ENCODE peak calls at places on chromosomes 11 and 22, in five cellular contexts. V is LHCN-M2; W is retina; I is NCI-H1417; Z is effector memory CD4-positive, alpha-beta T cell. Q is an unnamed sample.
A peak's percentile ranks its signal among the peaks of the same experiment; 100 is the strongest.

GRCh38 chr11:112965601-112966125 is 4.4 kb downstream of the NCAM1 start:
- DNase-seq in V (peak; percentile 64), W (no peak), I (peak; percentile 79), Z (no peak), Q (peak; percentile 89)

GRCh38 chr11:1531418-1531817 is 40.7 kb downstream of the DUSP8 start:
- DNase-seq in V (no peak), W (no peak), I (no peak), Z (no peak), Q (no peak)

GRCh38 chr11:114192841-114193389 is 103.3 kb upstream of the NNMT start:
- DNase-seq in V (no peak), W (peak; percentile 64), I (no peak), Z (no peak), Q (peak; percentile 97)

GRCh38 chr22:50146440-50147228 is 23.9 kb upstream of the PANX2 start:
- DNase-seq in V (peak; percentile 68), W (peak; percentile 75), I (no peak), Z (no peak), Q (no peak)

GRCh38 chr11:70067591-70068341 is 10.4 kb upstream of the ANO1 start:
- DNase-seq in V (no peak), W (peak; percentile 55), I (no peak), Z (no peak), Q (peak; percentile 74)

GRCh38 chr11:90639687-90640086 is 416.8 kb upstream of the CHORDC1 start:
- DNase-seq in V (no peak), W (no peak), I (no peak), Z (no peak), Q (peak; percentile 39)

GRCh38 chr11:64078294-64078693 is 42.6 kb downstream of the FLRT1 start:
- DNase-seq in V (no peak), W (peak; percentile 70), I (no peak), Z (no peak), Q (peak; percentile 71)

GRCh38 chr11:117062503-117062902 is 35.7 kb downstream of the SIK3 start:
- DNase-seq in V (no peak), W (no peak), I (no peak), Z (no peak), Q (no peak)

GRCh38 chr11:113896156-113896879 is 8.3 kb upstream of the HTR3B start:
- DNase-seq in V (no peak), W (peak; percentile 69), I (peak; percentile 34), Z (no peak), Q (peak; percentile 90)

GRCh38 chr22:44068422-44069191 is 44.5 kb downstream of the PARVB start:
- DNase-seq in V (no peak), W (no peak), I (no peak), Z (no peak), Q (no peak)

GRCh38 chr11:3675971-3676370 is 4.8 kb upstream of the CHRNA10 start:
- DNase-seq in V (no peak), W (no peak), I (no peak), Z (no peak), Q (no peak)

GRCh38 chr11:134331565-134332188 is at the start of gene GLB1L2:
- DNase-seq in V (no peak), W (peak; percentile 89), I (peak; percentile 83), Z (peak; percentile 73), Q (peak; percentile 94)

GRCh38 chr22:48981671-48982070 is 846.0 kb downstream of the BRD1 start:
- DNase-seq in V (no peak), W (no peak), I (no peak), Z (no peak), Q (no peak)

GRCh38 chr11:111736191-111736590 is 30.0 kb downstream of the PPP2R1B start:
- DNase-seq in V (peak; percentile 81), W (no peak), I (no peak), Z (no peak), Q (no peak)

GRCh38 chr22:44702479-44703219 is 645 bp downstream of the PRR5 start:
- DNase-seq in V (peak; percentile 44), W (peak; percentile 79), I (no peak), Z (no peak), Q (peak; percentile 70)

GRCh38 chr11:11239959-11240358 is 113.1 kb downstream of the CSNK2A3 start:
- DNase-seq in V (no peak), W (no peak), I (no peak), Z (no peak), Q (no peak)

GRCh38 chr11:61834278-61835004 is 6.3 kb downstream of the FADS2 start:
- DNase-seq in V (peak; percentile 54), W (peak; percentile 42), I (no peak), Z (no peak), Q (peak; percentile 55)

GRCh38 chr11:95121687-95122086 is 32.0 kb downstream of the ENDOD1 start:
- DNase-seq in V (no peak), W (no peak), I (no peak), Z (no peak), Q (peak; percentile 36)

GRCh38 chr11:2379471-2380174 is 2.5 kb downstream of the CD81 start:
- DNase-seq in V (no peak), W (no peak), I (no peak), Z (no peak), Q (no peak)

GRCh38 chr22:37803636-37804371 is 3.9 kb upstream of the GCAT start:
- DNase-seq in V (no peak), W (peak; percentile 75), I (no peak), Z (no peak), Q (peak; percentile 90)

GRCh38 chr11:57434640-57435546 is 8.0 kb upstream of the SLC43A3 start:
- DNase-seq in V (peak; percentile 89), W (no peak), I (no peak), Z (no peak), Q (no peak)

GRCh38 chr22:49918911-49919881 is 762 bp downstream of the CRELD2 start:
- DNase-seq in V (no peak), W (no peak), I (no peak), Z (no peak), Q (no peak)

Q was measured in NCI-H69.